ENCODE peak calls at places on chromosomes 3 and 15, in eight cellular contexts. P, H, D, V, N, C, W and U are unnamed samples. For H3K9me3, the result is how much of the 10 kb centered on the place peaks cover.

GRCh38 chr15:61769557-61769956 is 290.7 kb downstream of the VPS13C start:
- DNase-seq in W (no peak), H (no peak), D (no peak), V (no peak), P (no peak), N (no peak), C (no peak), U (no peak)

GRCh38 chr15:83955806-83956265 is 279.7 kb upstream of the GOLGA6L4 start:
- DNase-seq in W (no peak), C (no peak), N (no peak), H (no peak), D (no peak), P (no peak), V (no peak), U (no peak)

GRCh38 chr3:186609247-186609868 is 3.5 kb upstream of the AHSG start:
- DNase-seq in C (no peak), D (peak), H (no peak), W (no peak), N (no peak), P (no peak), V (no peak), U (no peak)

GRCh38 chr15:32802296-32802936 is 84.6 kb downstream of the GREM1 start:
- DNase-seq in W (no peak), N (no peak), V (no peak), D (peak), C (no peak), H (no peak), P (no peak), U (no peak)

GRCh38 chr15:26667222-26667988 is 105.5 kb downstream of the GABRB3 start:
- DNase-seq in N (no peak), V (no peak), C (peak), W (peak), P (no peak), H (no peak), D (no peak), U (no peak)

GRCh38 chr15:88981244-88982215 is 68.4 kb upstream of the MFGE8 start:
- DNase-seq in V (no peak), P (no peak), H (no peak), N (no peak), W (no peak), C (no peak), D (peak), U (no peak)

GRCh38 chr15:93656041-93656440 is 567.0 kb upstream of the RGMA start:
- DNase-seq in W (no peak), V (no peak), H (no peak), N (no peak), C (no peak), D (peak), P (no peak), U (no peak)

GRCh38 chr15:81152799-81153198 is 18.7 kb downstream of the CFAP161 start:
- DNase-seq in C (no peak), D (no peak), H (no peak), V (no peak), N (no peak), W (no peak), P (no peak), U (no peak)

GRCh38 chr3:161372321-161373260 is 1.3 kb upstream of the SPTSSB start:
- DNase-seq in D (peak), V (no peak), N (peak), P (no peak), W (no peak), H (no peak), C (peak), U (no peak)

GRCh38 chr3:144586382-144586781 is 614.8 kb downstream of the DIPK2A start:
- DNase-seq in C (no peak), P (no peak), H (no peak), N (no peak), D (no peak), W (no peak), V (no peak), U (no peak)

GRCh38 chr3:37899711-37900306 is 38.1 kb downstream of the CTDSPL start:
- DNase-seq in D (no peak), W (no peak), V (no peak), C (no peak), P (no peak), H (no peak), N (no peak), U (no peak)

GRCh38 chr3:71551286-71551919 is 32.1 kb downstream of the FOXP1 start:
- DNase-seq in H (no peak), N (no peak), W (no peak), D (peak), V (no peak), C (no peak), P (no peak), U (no peak)

GRCh38 chr3:195385526-195385925 is 57.3 kb downstream of the ACAP2 start:
- DNase-seq in W (no peak), N (peak), D (peak), H (no peak), P (no peak), C (no peak), V (no peak), U (no peak)

GRCh38 chr15:56199038-56199437 is 44.6 kb downstream of the RFX7 start:
- DNase-seq in H (no peak), P (no peak), N (no peak), D (peak), C (no peak), W (no peak), V (no peak), U (no peak)

GRCh38 chr3:25604107-25604805 is 60.5 kb downstream of the TOP2B start:
- DNase-seq in H (no peak), P (no peak), C (no peak), D (peak), N (no peak), W (no peak), V (no peak), U (no peak)

GRCh38 chr3:99114565-99115291 is 213.2 kb upstream of the DCBLD2 start:
- DNase-seq in D (peak), W (no peak), V (no peak), P (no peak), H (no peak), C (no peak), N (peak), U (peak)

GRCh38 chr15:29674661-29675533 is 147.4 kb downstream of the TJP1 start:
- DNase-seq in H (no peak), D (peak), W (no peak), C (peak), N (peak), P (no peak), V (no peak), U (peak)

GRCh38 chr3:185225080-185225479 is 28.8 kb downstream of the EHHADH start:
- DNase-seq in H (no peak), C (no peak), D (no peak), V (no peak), P (no peak), N (no peak), W (no peak), U (no peak)

GRCh38 chr3:46372492-46373359 is 2.0 kb downstream of the CCR5 start:
- DNase-seq in P (no peak), V (no peak), D (peak), C (no peak), W (no peak), H (no peak), N (no peak), U (no peak)

GRCh38 chr15:99015677-99016568 is 8.3 kb upstream of the PGPEP1L start:
- DNase-seq in P (no peak), H (no peak), V (no peak), D (peak), C (no peak), W (no peak), N (peak), U (no peak)

GRCh38 chr3:4413467-4413866 is 53.6 kb downstream of the SUMF1 start:
- DNase-seq in N (no peak), W (no peak), H (no peak), V (no peak), P (no peak), D (peak), C (no peak), U (no peak)

GRCh38 chr3:122091602-122092006 is 36.4 kb downstream of the CD86 start:
- DNase-seq in H (no peak), D (no peak), W (no peak), P (no peak), V (no peak), C (no peak), N (no peak), U (no peak)

GRCh38 chr3:122674339-122674738 is 6.3 kb upstream of the PARP14 start:
- DNase-seq in H (no peak), V (no peak), N (no peak), W (no peak), P (no peak), D (no peak), C (no peak), U (no peak)

GRCh38 chr3:16509721-16510619 is 3.5 kb downstream of the RFTN1 start:
- DNase-seq in P (no peak), D (no peak), W (no peak), N (no peak), C (no peak), H (no peak), V (no peak), U (no peak)

GRCh38 chr3:124768812-124769211 is 38.6 kb downstream of the UMPS start:
- DNase-seq in D (peak), W (no peak), N (no peak), H (no peak), C (no peak), P (no peak), V (no peak), U (no peak)

GRCh38 chr3:161171639-161172552 is 49.2 kb upstream of the NMD3 start:
- DNase-seq in D (peak), N (no peak), W (no peak), V (no peak), H (no peak), P (no peak), C (no peak), U (peak)

GRCh38 chr3:149784064-149784704 is 8.2 kb downstream of the ANKUB1 start:
- DNase-seq in N (no peak), P (no peak), C (no peak), H (no peak), V (no peak), W (no peak), D (peak), U (no peak)

GRCh38 chr15:64148581-64148980 is 3.0 kb upstream of the SNX22 start:
- DNase-seq in C (no peak), W (no peak), N (no peak), H (no peak), V (no peak), D (no peak), P (no peak), U (no peak)

GRCh38 chr15:92687183-92687582 is 31.6 kb upstream of the FAM174B start:
- DNase-seq in D (peak), V (no peak), N (no peak), H (no peak), C (no peak), P (no peak), W (no peak), U (no peak)

GRCh38 chr15:62067448-62068044 is 769 bp downstream of the C2CD4A start:
- DNase-seq in W (no peak), H (no peak), V (no peak), P (no peak), C (peak), D (peak), N (peak), U (no peak)

GRCh38 chr15:77584201-77584600 is 48.5 kb downstream of the LINGO1 start:
- DNase-seq in C (no peak), P (no peak), D (no peak), W (no peak), H (no peak), V (no peak), N (no peak), U (no peak)

GRCh38 chr3:196979545-196979944 is 10.9 kb upstream of the PIGZ start:
- DNase-seq in P (no peak), V (no peak), H (no peak), W (no peak), C (no peak), N (no peak), D (no peak), U (no peak)

GRCh38 chr15:56798639-56799038 is 65.3 kb upstream of the ZNF280D start:
- DNase-seq in N (no peak), P (peak), H (no peak), C (no peak), W (no peak), V (no peak), D (no peak), U (no peak)

GRCh38 chr3:44722103-44722401 is 7.4 kb upstream of the ZNF501 start:
- DNase-seq in W (no peak), C (no peak), V (no peak), P (no peak), H (no peak), N (no peak), D (no peak), U (no peak)
- H3K9me3 ChIP-seq in W (half or more), C (half or more), V (half or more), P (under half), H (half or more), N (under half), D (half or more), U (under half)

DNA sequence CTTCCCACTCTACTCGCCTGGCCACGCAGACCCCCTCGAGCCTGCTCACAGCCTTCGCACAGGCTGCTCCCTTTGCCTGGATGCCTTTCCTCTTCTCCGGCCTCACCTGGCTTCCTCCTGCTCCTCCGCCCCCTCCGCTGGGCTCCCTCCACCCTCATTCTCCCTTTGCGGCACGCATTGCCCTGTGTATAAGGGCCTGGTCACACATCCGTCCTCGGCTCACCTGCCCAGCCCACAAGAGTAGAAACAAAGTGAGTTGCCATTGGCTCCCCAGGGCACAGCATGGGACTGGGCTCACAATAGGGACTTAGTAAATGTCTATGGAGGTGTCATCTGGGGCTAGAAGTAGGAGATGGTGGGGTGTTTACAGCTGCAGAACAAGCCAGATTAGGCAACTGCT is 4.2 kb downstream of the PLXND1 start:
- DNase-seq in C (no peak), P (no peak), D (no peak), V (no peak), H (no peak), W (no peak), N (no peak), U (no peak)
- H3K27ac ChIP-seq in C (peak), P (peak), D (no peak), V (no peak), H (peak), W (peak), N (no peak), U (no peak)

GRCh38 chr3:69541059-69541471 is 155.2 kb upstream of the FRMD4B start:
- DNase-seq in D (no peak), V (no peak), H (no peak), W (peak), N (peak), P (no peak), C (no peak), U (no peak)
- H3K9me3 ChIP-seq in D (under half), V (under half), H (under half), W (under half), N (under half), P (under half), C (under half), U (under half)

GRCh38 chr15:75672111-75672602 is 24.4 kb downstream of the SNX33 start:
- DNase-seq in D (no peak), C (no peak), H (no peak), V (no peak), W (no peak), P (no peak), N (no peak), U (no peak)

GRCh38 chr15:75666823-75667501 is 19.2 kb downstream of the SNX33 start:
- DNase-seq in N (no peak), C (peak), W (peak), H (peak), P (peak), D (peak), V (no peak), U (no peak)

GRCh38 chr15:75669191-75669878 is 21.6 kb downstream of the SNX33 start:
- DNase-seq in V (no peak), D (peak), P (no peak), C (no peak), N (no peak), H (no peak), W (peak), U (no peak)

GRCh38 chr15:75671684-75672083 is 24.0 kb downstream of the SNX33 start:
- DNase-seq in H (no peak), P (no peak), C (no peak), D (no peak), N (no peak), W (no peak), V (no peak), U (no peak)

DNA sequence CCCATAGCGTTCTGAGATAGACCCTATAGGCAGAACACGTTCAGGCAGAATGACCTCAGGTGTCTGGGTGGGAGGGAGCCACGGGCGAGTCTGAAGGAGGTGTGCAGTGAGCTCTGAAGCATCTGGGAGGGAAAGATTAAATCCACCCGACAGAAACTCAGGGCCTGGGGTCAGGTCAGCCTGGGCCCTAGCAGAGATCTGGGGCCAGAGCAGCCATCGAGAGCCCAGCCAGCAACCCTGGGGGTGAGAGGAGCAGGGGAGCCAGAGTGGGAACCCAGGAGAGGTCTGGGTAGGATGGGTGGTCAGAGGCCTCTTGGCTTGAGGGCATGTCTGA is 22.1 kb downstream of the SNX33 start:
- DNase-seq in N (no peak), V (no peak), W (no peak), C (no peak), D (no peak), H (no peak), P (no peak), U (no peak)
- H3K27ac ChIP-seq in N (no peak), V (no peak), W (no peak), C (no peak), D (peak), H (peak), P (no peak), U (no peak)

GRCh38 chr3:82685761-82686160 is 924.3 kb upstream of the GBE1 start:
- DNase-seq in D (peak), P (no peak), C (no peak), N (no peak), V (no peak), H (no peak), W (no peak), U (no peak)
- H3K9me3 ChIP-seq in D (under half), P (under half), C (under half), N (under half), V (under half), H (under half), W (under half), U (under half)

GRCh38 chr3:102668247-102668646 is 233.4 kb downstream of the ZPLD1 start:
- DNase-seq in V (no peak), D (no peak), W (no peak), P (no peak), N (no peak), H (no peak), C (no peak), U (no peak)

GRCh38 chr3:102671005-102671404 is 236.2 kb downstream of the ZPLD1 start:
- DNase-seq in V (no peak), H (no peak), C (no peak), W (no peak), P (no peak), N (no peak), D (no peak), U (no peak)

GRCh38 chr3:102676424-102676823 is 241.6 kb downstream of the ZPLD1 start:
- DNase-seq in V (no peak), H (no peak), W (no peak), P (no peak), N (no peak), D (no peak), C (no peak), U (no peak)

GRCh38 chr3:102674284-102674683 is 239.5 kb downstream of the ZPLD1 start:
- DNase-seq in W (no peak), C (no peak), N (no peak), V (no peak), D (no peak), H (no peak), P (no peak), U (no peak)

DNA sequence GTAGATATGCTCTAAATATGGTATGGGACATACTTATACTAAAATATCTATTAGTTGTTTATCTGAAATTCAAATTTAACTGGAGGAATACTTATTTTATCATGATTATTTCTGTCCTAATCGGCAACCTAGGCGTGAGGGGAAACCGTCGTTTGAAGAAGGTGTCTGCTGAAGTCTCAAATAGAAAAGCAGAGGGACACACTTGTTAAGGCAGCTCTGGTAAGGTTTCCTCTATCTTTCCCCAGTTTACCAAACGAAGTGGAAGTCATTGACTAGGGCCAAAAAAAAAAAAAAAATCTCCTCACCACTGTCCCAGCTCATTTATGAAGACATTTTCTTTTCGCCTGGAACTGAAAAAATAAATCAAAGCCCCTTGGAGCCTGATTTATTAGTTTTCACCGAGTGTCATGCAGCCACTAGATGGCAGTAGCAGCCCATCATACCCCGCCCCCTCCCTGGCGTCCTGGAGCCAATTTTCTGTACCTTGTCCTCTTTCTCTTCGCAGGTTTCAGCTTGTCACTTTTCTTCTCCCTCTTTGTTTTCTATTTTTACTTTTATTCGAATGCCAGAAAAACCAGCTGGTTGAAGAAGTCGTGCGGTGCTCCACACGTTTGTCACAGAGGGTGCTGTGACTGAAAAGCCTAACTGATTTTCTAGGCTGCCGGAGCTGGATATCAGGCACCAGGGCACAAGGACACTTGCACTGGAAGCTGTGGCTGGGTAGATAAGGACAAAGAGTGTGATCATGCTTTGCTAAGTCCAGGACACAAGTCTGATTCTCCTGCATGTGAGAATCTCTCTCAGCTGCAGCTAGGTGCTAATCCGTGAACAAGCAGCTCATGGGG is 238.7 kb downstream of the ZPLD1 start:
- DNase-seq in W (peak), N (peak), V (peak), P (peak), H (peak), D (peak), C (peak), U (peak)
- H3K27ac ChIP-seq in W (no peak), N (peak), V (no peak), P (no peak), H (no peak), D (no peak), C (no peak), U (no peak)

GRCh38 chr15:20352241-20353200 is 189.1 kb downstream of the GOLGA6L6 start:
- DNase-seq in P (no peak), H (no peak), W (no peak), C (no peak), D (no peak), V (no peak), N (no peak), U (no peak)
- H3K9me3 ChIP-seq in P (under half), H (under half), W (under half), C (under half), D (under half), V (under half), N (under half), U (half or more)

GRCh38 chr15:50260969-50261496 is 4.5 kb downstream of the HDC start:
- DNase-seq in D (no peak), V (no peak), H (no peak), W (no peak), P (no peak), C (no peak), N (no peak), U (no peak)
- H3K27ac ChIP-seq in D (no peak), V (peak), H (no peak), W (no peak), P (no peak), C (no peak), N (no peak), U (no peak)